ENCODE peak calls at places on chromosomes 2 and 18, in four cellular contexts. One of them, this sample, is unnamed.
A peak's percentile ranks its signal among the peaks of the same experiment; 100 is the strongest.

GRCh38 chr2:28250006-28250405 is 142.7 kb upstream of the FOSL2 start:
- DNase-seq in naive B cell: no peak
- DNase-seq in GM03348: peak; percentile 50
- DNase-seq in stimulated activated CD8-positive, alpha-beta memory T cell treated with anti-CD3 and anti-CD28 coated beads, Interleukin-15, amount 100 ng/mL, for 24 hours: no peak
- DNase-seq in this sample: no peak

GRCh38 chr2:133158024-133158423 is 410.2 kb downstream of the NCKAP5 start:
- DNase-seq in naive B cell: no peak
- DNase-seq in GM03348: no peak
- DNase-seq in stimulated activated CD8-positive, alpha-beta memory T cell treated with anti-CD3 and anti-CD28 coated beads, Interleukin-15, amount 100 ng/mL, for 24 hours: no peak
- DNase-seq in this sample: no peak

GRCh38 chr2:229905601-229906000 is 16.2 kb downstream of the TRIP12 start:
- DNase-seq in naive B cell: no peak
- DNase-seq in GM03348: no peak
- DNase-seq in stimulated activated CD8-positive, alpha-beta memory T cell treated with anti-CD3 and anti-CD28 coated beads, Interleukin-15, amount 100 ng/mL, for 24 hours: no peak
- DNase-seq in this sample: no peak

GRCh38 chr2:25000503-25001328 is 29.0 kb upstream of the DNAJC27 start:
- DNase-seq in naive B cell: no peak
- DNase-seq in GM03348: peak; percentile 65
- DNase-seq in stimulated activated CD8-positive, alpha-beta memory T cell treated with anti-CD3 and anti-CD28 coated beads, Interleukin-15, amount 100 ng/mL, for 24 hours: no peak
- DNase-seq in this sample: no peak

GRCh38 chr18:23068692-23069305 is 66.5 kb upstream of the CABLES1 start:
- DNase-seq in naive B cell: no peak
- DNase-seq in GM03348: no peak
- DNase-seq in stimulated activated CD8-positive, alpha-beta memory T cell treated with anti-CD3 and anti-CD28 coated beads, Interleukin-15, amount 100 ng/mL, for 24 hours: no peak
- DNase-seq in this sample: no peak

GRCh38 chr18:51195602-51196115 is 1.8 kb downstream of the MEX3C start:
- DNase-seq in naive B cell: peak; percentile 63
- DNase-seq in GM03348: no peak
- DNase-seq in stimulated activated CD8-positive, alpha-beta memory T cell treated with anti-CD3 and anti-CD28 coated beads, Interleukin-15, amount 100 ng/mL, for 24 hours: no peak
- DNase-seq in this sample: peak; percentile 2

GRCh38 chr2:231985823-231986261 is 24.3 kb downstream of the DIS3L2 start:
- DNase-seq in naive B cell: no peak
- DNase-seq in GM03348: no peak
- DNase-seq in stimulated activated CD8-positive, alpha-beta memory T cell treated with anti-CD3 and anti-CD28 coated beads, Interleukin-15, amount 100 ng/mL, for 24 hours: no peak
- DNase-seq in this sample: no peak

GRCh38 chr2:205025580-205026240 is 480.4 kb downstream of the PARD3B start:
- DNase-seq in naive B cell: no peak
- DNase-seq in GM03348: no peak
- DNase-seq in stimulated activated CD8-positive, alpha-beta memory T cell treated with anti-CD3 and anti-CD28 coated beads, Interleukin-15, amount 100 ng/mL, for 24 hours: no peak
- DNase-seq in this sample: no peak

GRCh38 chr2:66721776-66722175 is 286.9 kb downstream of the MEIS1 start:
- DNase-seq in naive B cell: no peak
- DNase-seq in GM03348: no peak
- DNase-seq in stimulated activated CD8-positive, alpha-beta memory T cell treated with anti-CD3 and anti-CD28 coated beads, Interleukin-15, amount 100 ng/mL, for 24 hours: no peak
- DNase-seq in this sample: no peak

GRCh38 chr2:191302459-191303155 is 57.4 kb downstream of the MYO1B start:
- DNase-seq in naive B cell: peak; percentile 26
- DNase-seq in GM03348: no peak
- DNase-seq in stimulated activated CD8-positive, alpha-beta memory T cell treated with anti-CD3 and anti-CD28 coated beads, Interleukin-15, amount 100 ng/mL, for 24 hours: no peak
- DNase-seq in this sample: no peak

GRCh38 chr2:85741211-85741610 is 12.6 kb upstream of the ATOH8 start:
- DNase-seq in naive B cell: no peak
- DNase-seq in GM03348: no peak
- DNase-seq in stimulated activated CD8-positive, alpha-beta memory T cell treated with anti-CD3 and anti-CD28 coated beads, Interleukin-15, amount 100 ng/mL, for 24 hours: no peak
- DNase-seq in this sample: no peak

GRCh38 chr18:65994294-65994693 is 243.5 kb downstream of the CDH7 start:
- DNase-seq in naive B cell: no peak
- DNase-seq in GM03348: no peak
- DNase-seq in stimulated activated CD8-positive, alpha-beta memory T cell treated with anti-CD3 and anti-CD28 coated beads, Interleukin-15, amount 100 ng/mL, for 24 hours: no peak
- DNase-seq in this sample: no peak

GRCh38 chr2:162400336-162400735 is 56.4 kb downstream of the GCA start:
- DNase-seq in naive B cell: no peak
- DNase-seq in GM03348: no peak
- DNase-seq in stimulated activated CD8-positive, alpha-beta memory T cell treated with anti-CD3 and anti-CD28 coated beads, Interleukin-15, amount 100 ng/mL, for 24 hours: no peak
- DNase-seq in this sample: no peak

GRCh38 chr2:237879991-237880560 is 20.7 kb downstream of the RAMP1 start:
- DNase-seq in naive B cell: no peak
- DNase-seq in GM03348: no peak
- DNase-seq in stimulated activated CD8-positive, alpha-beta memory T cell treated with anti-CD3 and anti-CD28 coated beads, Interleukin-15, amount 100 ng/mL, for 24 hours: no peak
- DNase-seq in this sample: no peak

GRCh38 chr2:229348135-229348534 is 77.0 kb upstream of the PID1 start:
- DNase-seq in naive B cell: no peak
- DNase-seq in GM03348: peak; percentile 59
- DNase-seq in stimulated activated CD8-positive, alpha-beta memory T cell treated with anti-CD3 and anti-CD28 coated beads, Interleukin-15, amount 100 ng/mL, for 24 hours: no peak
- DNase-seq in this sample: no peak

GRCh38 chr2:221818569-221818968 is 246.5 kb upstream of the EPHA4 start:
- DNase-seq in naive B cell: no peak
- DNase-seq in GM03348: no peak
- DNase-seq in stimulated activated CD8-positive, alpha-beta memory T cell treated with anti-CD3 and anti-CD28 coated beads, Interleukin-15, amount 100 ng/mL, for 24 hours: no peak
- DNase-seq in this sample: no peak

GRCh38 chr2:168371273-168371992 is 84.6 kb upstream of the CERS6 start:
- DNase-seq in naive B cell: no peak
- DNase-seq in GM03348: no peak
- DNase-seq in stimulated activated CD8-positive, alpha-beta memory T cell treated with anti-CD3 and anti-CD28 coated beads, Interleukin-15, amount 100 ng/mL, for 24 hours: no peak
- DNase-seq in this sample: no peak

This sample was measured in stromal cell of bone marrow.